ENCODE peak calls at places on chromosome 19, in nine cellular contexts. T is CD8-positive, alpha-beta memory T cell; J is breast epithelium; X is endodermal cell; H is upper lobe of right lung; R is cardiac fibroblast; G is AG09309; W is right cardiac atrium; O is H1. Q is an unnamed sample.

GRCh38 chr19:8641908-8642547 is 11.6 kb downstream of the NFILZ start:
- DNase-seq in T (peak), J (no peak), X (no peak), H (no peak), R (peak), G (no peak), W (no peak), O (no peak), Q (no peak)

GRCh38 chr19:5121286-5122120 is 152.6 kb downstream of the KDM4B start:
- DNase-seq in T (no peak), J (no peak), X (no peak), H (no peak), R (no peak), G (no peak), W (no peak), O (no peak), Q (no peak)

GRCh38 chr19:35901854-35902661 is at the start of gene HCST:
- DNase-seq in T (peak), J (no peak), X (no peak), H (no peak), R (peak), G (no peak), W (no peak), O (no peak), Q (no peak)

GRCh38 chr19:53772943-53773342 is 51.2 kb downstream of the NLRP12 start:
- DNase-seq in T (peak), J (no peak), X (peak), H (no peak), R (peak), G (peak), W (no peak), O (peak), Q (no peak)

GRCh38 chr19:52520013-52520412 is 7.5 kb upstream of the ZNF808 start:
- DNase-seq in T (no peak), J (no peak), X (peak), H (no peak), R (no peak), G (no peak), W (no peak), O (no peak), Q (no peak)

GRCh38 chr19:32611161-32611560 is 30.2 kb downstream of the PDCD5 start:
- DNase-seq in T (no peak), J (no peak), X (no peak), H (peak), R (peak), G (no peak), W (no peak), O (no peak), Q (no peak)

GRCh38 chr19:35766571-35767104 is 8.7 kb downstream of the PROSER3 start:
- DNase-seq in T (no peak), J (no peak), X (peak), H (peak), R (no peak), G (no peak), W (peak), O (no peak), Q (no peak)

GRCh38 chr19:44737238-44738160 is 11.0 kb upstream of the BCL3 start:
- DNase-seq in T (no peak), J (no peak), X (no peak), H (no peak), R (peak), G (peak), W (peak), O (no peak), Q (no peak)

GRCh38 chr19:56015756-56016155 is 29.2 kb downstream of the NLRP5 start:
- DNase-seq in T (no peak), J (no peak), X (no peak), H (no peak), R (peak), G (no peak), W (no peak), O (no peak), Q (no peak)

GRCh38 chr19:43765109-43765876 is 10.5 kb upstream of the SMG9 start:
- DNase-seq in T (peak), J (no peak), X (peak), H (peak), R (peak), G (peak), W (peak), O (no peak), Q (peak)

GRCh38 chr19:50461066-50461875 is 15.0 kb upstream of the EMC10 start:
- DNase-seq in T (peak), J (peak), X (peak), H (peak), R (peak), G (peak), W (peak), O (peak), Q (no peak)

GRCh38 chr19:57241181-57241580 is 749 bp downstream of the ZNF805 start:
- DNase-seq in T (no peak), J (no peak), X (peak), H (no peak), R (peak), G (no peak), W (no peak), O (no peak), Q (no peak)

GRCh38 chr19:42450314-42450934 is 7.7 kb upstream of the CXCL17 start:
- DNase-seq in T (peak), J (peak), X (peak), H (peak), R (peak), G (peak), W (peak), O (peak), Q (peak)

GRCh38 chr19:10010939-10011338 is 635 bp upstream of the COL5A3 start:
- DNase-seq in T (no peak), J (no peak), X (no peak), H (no peak), R (no peak), G (no peak), W (no peak), O (no peak), Q (no peak)

GRCh38 chr19:30219682-30220081 is 152.5 kb upstream of the ZNF536 start:
- DNase-seq in T (no peak), J (no peak), X (peak), H (no peak), R (no peak), G (no peak), W (no peak), O (no peak), Q (no peak)

GRCh38 chr19:35991731-35992450 is 3.1 kb upstream of the SDHAF1 start:
- DNase-seq in T (no peak), J (no peak), X (no peak), H (no peak), R (no peak), G (no peak), W (no peak), O (no peak), Q (no peak)

GRCh38 chr19:58395220-58395978 is at the start of gene RNF225:
- DNase-seq in T (no peak), J (peak), X (peak), H (peak), R (no peak), G (no peak), W (no peak), O (peak), Q (peak)

GRCh38 chr19:18284710-18285430 is 3.4 kb upstream of the JUND start:
- DNase-seq in T (no peak), J (no peak), X (no peak), H (no peak), R (no peak), G (no peak), W (no peak), O (no peak), Q (no peak)

GRCh38 chr19:7366701-7367420 is 18.1 kb downstream of the ARHGEF18 start:
- DNase-seq in T (no peak), J (no peak), X (no peak), H (no peak), R (peak), G (no peak), W (no peak), O (no peak), Q (peak)

GRCh38 chr19:38326591-38326990 is 6.9 kb downstream of the KCNK6 start:
- DNase-seq in T (no peak), J (no peak), X (no peak), H (no peak), R (no peak), G (no peak), W (no peak), O (no peak), Q (no peak)

GRCh38 chr19:20661150-20661819 is at the start of gene ZNF626:
- DNase-seq in T (peak), J (peak), X (peak), H (peak), R (peak), G (peak), W (peak), O (peak), Q (peak)

GRCh38 chr19:39307233-39307821 is 11.1 kb downstream of the IFNL1 start:
- DNase-seq in T (no peak), J (no peak), X (peak), H (peak), R (peak), G (no peak), W (peak), O (peak), Q (peak)

GRCh38 chr19:38543807-38544568 is 73.8 kb downstream of the MAP4K1 start:
- DNase-seq in T (no peak), J (no peak), X (peak), H (peak), R (peak), G (peak), W (peak), O (no peak), Q (peak)

GRCh38 chr19:55578031-55578760 is 2.5 kb downstream of the ZNF579 start:
- DNase-seq in T (no peak), J (no peak), X (no peak), H (no peak), R (no peak), G (no peak), W (peak), O (no peak), Q (peak)

GRCh38 chr19:31885280-31885853 is 460.0 kb upstream of the ZNF507 start:
- DNase-seq in T (no peak), J (no peak), X (no peak), H (no peak), R (no peak), G (no peak), W (no peak), O (no peak), Q (no peak)

GRCh38 chr19:15402411-15403150 is 16.2 kb downstream of the AKAP8L start:
- DNase-seq in T (no peak), J (no peak), X (peak), H (no peak), R (no peak), G (no peak), W (peak), O (no peak), Q (no peak)

GRCh38 chr19:17755977-17756670 is 4.8 kb downstream of the FCHO1 start:
- DNase-seq in T (peak), J (no peak), X (peak), H (no peak), R (peak), G (no peak), W (peak), O (peak), Q (no peak)

GRCh38 chr19:42279148-42279901 is 10.3 kb downstream of the CIC start:
- DNase-seq in T (no peak), J (no peak), X (no peak), H (no peak), R (no peak), G (no peak), W (peak), O (no peak), Q (no peak)

GRCh38 chr19:48890551-48890950 is 8.0 kb downstream of the TULP2 start:
- DNase-seq in T (no peak), J (no peak), X (no peak), H (no peak), R (no peak), G (no peak), W (no peak), O (no peak), Q (no peak)
- H3K4me3 ChIP-seq in T (no peak), J (no peak), X (no peak), H (no peak), R (no peak), G (no peak), W (no peak), O (no peak), Q (no peak)

DNA sequence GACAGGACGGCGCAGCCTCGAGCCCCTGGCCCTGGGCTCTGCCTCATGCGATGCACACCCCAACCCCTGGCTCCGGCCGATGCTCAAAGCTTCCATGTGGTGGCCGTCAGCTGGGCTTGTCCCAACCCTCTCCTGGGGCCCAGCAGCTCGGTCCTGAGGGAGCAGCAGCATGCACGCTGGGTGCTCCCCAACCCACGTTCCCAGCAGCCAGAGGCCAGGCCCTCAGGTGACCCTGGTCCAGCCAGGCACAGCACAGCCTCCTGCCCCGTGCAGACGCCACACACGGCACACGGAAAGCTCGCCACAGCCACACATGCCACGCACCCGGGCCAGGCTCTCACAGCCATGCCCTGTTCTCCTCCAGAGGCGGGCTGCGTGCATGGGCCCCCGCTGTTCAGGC is 60.7 kb downstream of the IER2 start:
- DNase-seq in T (no peak), J (no peak), X (peak), H (no peak), R (no peak), G (no peak), W (no peak), O (no peak), Q (no peak)
- H3K4me3 ChIP-seq in T (no peak), J (no peak), X (no peak), H (no peak), R (no peak), G (no peak), W (no peak), O (no peak), Q (no peak)

GRCh38 chr19:12159773-12160414 is 3.0 kb upstream of the ZNF136 start:
- DNase-seq in T (no peak), J (no peak), X (peak), H (no peak), R (no peak), G (no peak), W (no peak), O (no peak), Q (no peak)

GRCh38 chr19:12156254-12157058 is at the start of gene ZNF625:
- DNase-seq in T (no peak), J (peak), X (peak), H (peak), R (peak), G (peak), W (peak), O (peak), Q (peak)

GRCh38 chr19:12155324-12155723 is 1.2 kb downstream of the ZNF625 start:
- DNase-seq in T (no peak), J (no peak), X (no peak), H (no peak), R (no peak), G (no peak), W (no peak), O (no peak), Q (no peak)
- H3K4me3 ChIP-seq in T (peak), J (peak), X (peak), H (peak), R (peak), G (peak), W (peak), O (peak), Q (peak)

DNA sequence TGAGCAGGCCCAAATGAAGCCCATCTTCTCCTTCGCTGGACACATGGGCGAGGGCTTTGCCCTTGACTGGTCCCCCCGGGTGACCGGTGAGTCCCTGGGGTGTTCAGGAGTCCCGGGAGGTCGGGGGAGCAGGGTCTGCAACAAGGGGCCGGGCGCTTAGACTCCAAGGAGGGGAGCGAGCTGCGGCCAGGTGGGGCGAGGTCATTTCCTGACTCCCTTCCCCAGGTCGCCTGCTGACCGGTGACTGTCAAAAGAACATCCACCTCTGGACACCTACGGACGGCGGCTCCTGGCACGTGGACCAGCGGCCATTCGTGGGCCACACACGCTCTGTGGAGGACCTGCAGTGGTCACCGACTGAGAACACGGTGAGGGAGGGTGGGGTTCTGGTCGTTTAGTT is 4.7 kb downstream of the GRWD1 start:
- DNase-seq in T (no peak), J (no peak), X (no peak), H (no peak), R (no peak), G (no peak), W (peak), O (no peak), Q (no peak)
- H3K4me3 ChIP-seq in T (no peak), J (no peak), X (no peak), H (no peak), R (no peak), G (no peak), W (no peak), O (no peak), Q (no peak)

DNA sequence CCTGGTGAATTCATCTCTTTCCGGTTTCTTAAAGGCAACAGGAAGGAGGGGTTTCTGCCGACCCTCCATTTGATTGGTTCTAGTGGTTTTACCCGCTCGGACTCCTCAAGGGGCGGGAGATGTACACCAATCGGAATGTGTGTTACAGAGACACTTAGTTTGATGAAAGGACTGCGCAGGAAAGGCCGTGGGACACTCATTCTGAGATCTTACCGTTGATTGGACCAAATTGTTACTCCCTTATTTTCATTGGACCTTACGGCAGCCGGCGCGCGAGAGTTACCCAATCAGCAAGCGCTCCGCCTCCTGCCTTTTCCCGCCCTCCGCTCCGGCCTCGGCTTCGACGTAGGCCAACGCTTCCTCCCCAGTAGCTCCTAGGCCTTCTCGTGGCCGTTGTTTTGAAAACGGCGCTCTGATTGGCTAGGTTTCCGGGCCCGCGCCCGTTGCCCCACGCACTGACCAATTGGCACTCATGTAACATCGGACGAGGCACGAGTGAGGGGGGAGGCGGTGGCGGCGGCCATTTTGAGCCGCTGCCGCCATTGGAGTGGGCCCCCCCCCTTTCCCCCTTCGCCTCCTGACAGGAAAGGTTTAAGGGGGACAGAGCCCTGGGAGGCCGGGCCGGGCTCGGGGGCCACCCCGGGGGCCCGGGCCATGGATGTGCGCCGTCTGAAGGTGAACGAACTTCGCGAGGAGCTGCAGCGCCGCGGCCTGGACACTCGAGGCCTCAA is at the start of gene HNRNPUL1:
- DNase-seq in T (peak), J (peak), X (peak), H (peak), R (peak), G (peak), W (peak), O (peak), Q (peak)
- H3K4me3 ChIP-seq in T (peak), J (peak), X (peak), H (peak), R (peak), G (peak), W (peak), O (peak), Q (peak)

GRCh38 chr19:534088-534487 is 2.5 kb downstream of the CDC34 start:
- DNase-seq in T (no peak), J (no peak), X (no peak), H (no peak), R (no peak), G (no peak), W (no peak), O (no peak), Q (peak)

GRCh38 chr19:536031-536880 is 4.7 kb downstream of the CDC34 start:
- DNase-seq in T (no peak), J (no peak), X (no peak), H (no peak), R (no peak), G (no peak), W (no peak), O (no peak), Q (peak)

GRCh38 chr19:533485-534058 is 2.0 kb downstream of the CDC34 start:
- DNase-seq in T (no peak), J (no peak), X (no peak), H (no peak), R (no peak), G (no peak), W (no peak), O (no peak), Q (peak)

GRCh38 chr19:536881-537404 is 5.4 kb downstream of the CDC34 start:
- DNase-seq in T (no peak), J (no peak), X (no peak), H (no peak), R (no peak), G (no peak), W (peak), O (no peak), Q (peak)

DNA sequence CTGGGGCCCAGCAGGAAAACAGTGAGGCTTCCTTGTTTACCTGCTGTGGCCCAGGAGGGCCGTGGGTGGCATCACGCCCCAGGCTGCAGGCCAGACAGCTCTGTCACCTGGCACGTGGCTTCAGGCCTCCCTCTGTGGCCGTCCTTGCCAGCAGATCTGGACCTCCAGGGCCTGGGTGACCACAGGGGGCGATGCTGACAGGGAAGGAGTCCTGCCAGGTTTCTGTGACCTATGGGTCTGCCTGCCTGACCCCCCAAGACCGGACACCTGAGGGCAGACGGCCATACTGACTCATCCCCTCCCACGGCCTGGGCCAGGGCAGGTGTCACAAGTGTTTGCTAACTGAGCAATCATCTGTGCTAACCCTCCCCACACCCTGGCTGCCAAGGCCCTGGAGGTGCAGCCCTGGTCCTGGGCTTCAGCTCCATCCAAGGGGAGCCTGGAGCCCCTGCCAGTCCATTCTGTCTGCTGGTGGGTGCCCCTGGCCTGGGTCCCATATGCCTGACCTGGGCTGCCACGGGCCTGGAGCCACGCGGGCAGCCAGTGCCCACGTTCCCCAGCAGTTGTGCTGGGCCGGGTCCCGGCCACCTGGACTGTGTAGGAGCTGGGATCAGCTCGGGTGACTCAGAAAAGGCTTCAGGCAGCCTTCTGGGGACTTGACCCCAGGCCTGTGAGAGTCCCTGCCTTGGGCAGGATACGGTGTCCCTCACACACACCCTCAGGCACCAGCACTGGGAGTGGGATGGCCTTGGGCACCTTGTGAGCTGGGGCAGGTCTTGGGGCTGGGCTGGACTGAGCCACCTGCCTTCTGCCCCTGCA is 3.7 kb downstream of the CDC34 start:
- DNase-seq in T (no peak), J (no peak), X (no peak), H (no peak), R (no peak), G (no peak), W (no peak), O (no peak), Q (peak)
- H3K4me3 ChIP-seq in T (no peak), J (no peak), X (no peak), H (no peak), R (no peak), G (no peak), W (no peak), O (no peak), Q (no peak)

Q was measured in kidney.